ENCODE peak calls at places on chromosomes 7 and 10, in eight cellular contexts. R, W, V, F, M, U, T and J are unnamed samples.
A peak's percentile ranks its signal among the peaks of the same experiment; 100 is the strongest.

GRCh38 chr10:44467090-44467489 is 82.2 kb upstream of the CXCL12 start:
- DNase-seq in T (no peak), W (no peak), M (no peak), V (no peak), U (no peak), R (no peak), F (no peak), J (no peak)

GRCh38 chr7:149731207-149731955 is 42.0 kb downstream of the ZNF467 start:
- DNase-seq in F (no peak), R (no peak), M (no peak), U (no peak), V (no peak), W (no peak), T (no peak), J (no peak)

GRCh38 chr10:74923556-74923955 is 97.2 kb downstream of the KAT6B start:
- DNase-seq in R (peak; percentile 18), T (peak; percentile 25), W (no peak), M (no peak), F (no peak), U (no peak), V (peak; percentile 52), J (peak; percentile 36)

GRCh38 chr10:83432296-83433045 is 706.8 kb upstream of the GHITM start:
- DNase-seq in R (no peak), U (no peak), W (no peak), V (no peak), M (no peak), F (peak; percentile 76), T (no peak), J (no peak)

GRCh38 chr10:29751232-29751631 is 116.5 kb upstream of the SVIL start:
- DNase-seq in V (no peak), F (no peak), R (no peak), T (no peak), W (no peak), M (no peak), U (no peak), J (no peak)

GRCh38 chr7:43680736-43681135 is 48.6 kb downstream of the COA1 start:
- DNase-seq in R (no peak), T (no peak), U (no peak), M (no peak), W (no peak), F (no peak), V (no peak), J (no peak)

GRCh38 chr7:117086788-117087187 is 133.5 kb downstream of the ST7 start:
- DNase-seq in V (no peak), F (no peak), U (no peak), T (no peak), W (no peak), M (no peak), R (no peak), J (no peak)

GRCh38 chr10:91391915-91392314 is 18.2 kb upstream of the HECTD2 start:
- DNase-seq in T (no peak), F (no peak), U (no peak), M (no peak), W (no peak), R (no peak), V (no peak), J (no peak)

GRCh38 chr7:68267486-68267885 is 1270.9 kb downstream of the TYW1 start:
- DNase-seq in U (no peak), F (no peak), M (no peak), W (no peak), T (no peak), R (no peak), V (no peak), J (no peak)

GRCh38 chr7:102178410-102178809 is 108.3 kb upstream of the SH2B2 start:
- DNase-seq in W (no peak), R (peak; percentile 15), M (no peak), T (no peak), U (no peak), V (no peak), F (no peak), J (no peak)

GRCh38 chr10:110505130-110505815 is 7.6 kb downstream of the DUSP5 start:
- DNase-seq in F (no peak), V (no peak), M (no peak), R (no peak), U (no peak), T (no peak), W (no peak), J (no peak)

GRCh38 chr10:110502072-110502845 is 4.6 kb downstream of the DUSP5 start:
- DNase-seq in U (no peak), V (no peak), R (no peak), F (no peak), W (no peak), T (no peak), M (no peak), J (no peak)

GRCh38 chr10:110503528-110504110 is 5.9 kb downstream of the DUSP5 start:
- DNase-seq in V (no peak), M (no peak), F (no peak), W (no peak), U (no peak), R (no peak), T (no peak), J (no peak)

GRCh38 chr10:110502851-110503301 is 5.2 kb downstream of the DUSP5 start:
- DNase-seq in F (peak; percentile 55), U (no peak), T (peak; percentile 29), W (no peak), M (peak; percentile 40), V (peak; percentile 63), R (no peak), J (peak; percentile 89)

DNA sequence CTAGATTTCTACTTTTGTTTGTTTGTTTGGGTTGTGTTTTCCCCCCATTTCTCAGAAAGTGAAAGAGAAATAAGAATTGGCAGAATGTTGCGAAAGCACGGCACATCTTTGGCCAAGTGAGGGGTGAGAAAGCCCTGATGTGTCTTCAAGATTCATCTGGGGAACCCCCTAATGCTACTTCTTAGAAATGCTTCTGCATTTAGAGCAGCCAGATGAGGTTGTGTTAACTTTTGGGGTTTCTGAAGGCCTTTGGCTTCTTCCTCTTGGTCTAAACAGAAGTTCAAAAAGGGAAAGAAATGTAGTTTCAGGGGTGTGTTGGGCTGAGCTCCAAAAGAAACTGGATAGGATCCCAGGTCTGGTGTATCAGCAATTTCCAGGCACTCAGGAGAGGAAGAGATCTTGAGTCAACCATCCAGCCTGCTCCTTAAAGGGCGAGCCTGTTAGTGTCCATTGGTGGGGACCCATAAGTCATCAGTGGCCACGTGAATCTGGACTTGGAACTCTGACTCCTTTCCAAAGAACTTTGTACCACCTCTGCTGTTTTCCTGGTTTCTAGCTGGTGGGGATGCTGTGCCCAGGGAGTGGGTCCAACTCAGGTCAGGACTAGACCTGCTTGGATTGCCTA is 6.5 kb downstream of the DUSP5 start:
- DNase-seq in R (no peak), M (no peak), W (no peak), V (no peak), T (peak; percentile 69), U (no peak), F (peak; percentile 85), J (peak; percentile 72)
- H3K4me3 ChIP-seq in R (no peak overlapping the region), M (peak overlapping the region; percentile 88), W (peak overlapping the region; percentile 8), V (no peak overlapping the region), T (no peak overlapping the region), U (no peak overlapping the region), F (peak overlapping the region; percentile 56), J (no peak overlapping the region)

DNA sequence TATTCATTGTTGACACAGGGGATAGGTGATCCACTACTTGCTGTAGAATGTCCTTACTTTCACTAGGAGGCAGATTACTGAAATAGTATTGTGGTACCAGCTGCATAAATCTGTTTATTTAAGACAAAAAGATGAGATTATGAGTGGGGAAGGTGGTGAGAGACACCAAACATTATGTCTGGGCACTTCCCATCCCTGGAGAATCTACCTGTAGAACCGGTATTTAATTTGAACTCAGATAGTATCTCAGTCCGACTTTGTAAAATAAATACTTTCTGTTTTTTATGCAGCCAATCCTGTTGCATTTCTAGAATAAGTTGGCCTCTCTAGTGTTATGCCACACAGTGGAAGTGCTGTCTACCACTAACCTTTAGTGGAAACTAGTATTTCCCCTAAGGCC is 13.4 kb downstream of the BCCIP start:
- DNase-seq in V (peak; percentile 31), M (no peak), T (no peak), F (no peak), W (no peak), R (no peak), U (no peak), J (no peak)
- H3K36me3 ChIP-seq in V (peaks cover 57% of the 10 kb centered on the region), M (peaks cover 96% of the 10 kb centered on the region), T (peaks cover 28% of the 10 kb centered on the region), F (peaks cover 93% of the 10 kb centered on the region), W (peaks cover 97% of the 10 kb centered on the region), R (peaks cover 13% of the 10 kb centered on the region), U (peaks cover 17% of the 10 kb centered on the region), J (peaks cover 78% of the 10 kb centered on the region)

GRCh38 chr10:1368772-1369171 is 312.6 kb downstream of the WDR37 start:
- DNase-seq in F (no peak), M (no peak), R (no peak), U (peak; percentile 83), T (peak; percentile 72), V (peak; percentile 18), W (peak; percentile 73), J (peak; percentile 36)

GRCh38 chr10:1366277-1366676 is 310.1 kb downstream of the WDR37 start:
- DNase-seq in M (no peak), F (no peak), R (no peak), T (peak; percentile 85), U (no peak), W (no peak), V (no peak), J (no peak)

GRCh38 chr10:1367938-1368697 is 311.9 kb downstream of the WDR37 start:
- DNase-seq in T (no peak), R (no peak), U (no peak), F (no peak), V (no peak), M (no peak), W (no peak), J (no peak)

GRCh38 chr10:1365540-1366082 is 309.4 kb downstream of the WDR37 start:
- DNase-seq in T (no peak), V (no peak), W (no peak), M (no peak), R (no peak), F (no peak), U (no peak), J (no peak)

DNA sequence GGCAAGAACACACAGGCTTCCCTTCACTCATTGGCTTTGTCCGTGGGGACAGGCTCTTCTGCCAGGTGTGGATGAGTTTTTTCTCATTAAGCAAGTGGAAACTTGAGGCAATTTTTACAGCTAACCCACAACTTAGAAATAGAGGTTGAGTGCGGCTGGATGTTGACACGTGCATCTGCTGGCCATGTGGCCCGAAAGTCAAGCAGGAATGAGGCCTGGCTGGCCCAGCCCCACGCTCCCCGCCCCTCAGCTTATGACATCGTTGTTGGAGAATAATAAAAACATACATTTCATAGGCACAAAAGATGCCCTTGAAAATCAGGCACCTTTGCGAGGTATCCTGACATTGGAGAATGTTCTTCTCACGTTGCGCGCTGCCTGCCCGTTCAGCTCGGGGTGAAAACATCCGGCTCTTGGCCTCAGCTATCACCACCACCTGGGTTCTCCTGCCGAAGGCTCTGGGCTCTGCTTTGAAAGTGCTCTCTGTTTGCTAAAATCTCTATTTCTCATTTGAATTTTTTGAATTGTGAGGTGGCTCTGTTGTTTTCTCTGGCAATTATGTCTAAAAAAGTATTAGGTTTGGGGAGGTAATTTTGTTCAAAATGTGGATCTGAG is 310.7 kb downstream of the WDR37 start:
- DNase-seq in V (no peak), R (no peak), M (no peak), W (no peak), U (no peak), T (no peak), F (no peak), J (no peak)
- H3K9me3 ChIP-seq in V (no peaks in the 10 kb centered on the region), R (no peaks in the 10 kb centered on the region), M (no peaks in the 10 kb centered on the region), W (no peaks in the 10 kb centered on the region), U (no peaks in the 10 kb centered on the region), T (no peaks in the 10 kb centered on the region), F (no peaks in the 10 kb centered on the region), J (no peaks in the 10 kb centered on the region)

DNA sequence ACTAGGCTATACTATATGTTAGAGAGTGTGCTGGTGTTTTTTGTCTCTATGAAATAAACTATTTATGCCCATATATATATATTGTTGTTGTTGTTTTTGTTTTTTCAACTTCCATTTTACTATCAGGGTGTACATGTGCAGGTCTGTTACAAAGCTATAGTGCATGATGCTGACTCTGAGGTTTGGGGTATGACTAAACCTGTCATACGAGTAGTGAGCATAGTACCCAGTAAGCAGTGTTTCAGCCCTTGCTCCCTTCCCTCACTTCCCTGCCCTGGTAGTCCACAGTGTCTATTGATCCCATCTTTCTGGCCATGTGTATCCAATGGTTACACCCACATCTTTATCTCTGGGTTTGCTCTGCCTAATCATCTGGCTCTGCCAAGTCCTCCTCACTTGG is 101.8 kb downstream of the FAS start:
- DNase-seq in M (no peak), V (no peak), W (no peak), R (no peak), T (no peak), F (no peak), U (no peak), J (no peak)
- H3K4me3 ChIP-seq in M (no peak overlapping the region), V (no peak overlapping the region), W (no peak overlapping the region), R (no peak overlapping the region), T (no peak overlapping the region), F (no peak overlapping the region), U (no peak overlapping the region), J (no peak overlapping the region)